ENCODE peak calls at places on chromosomes 6 and 20, in ten cellular contexts. Q, D, S, Z, V, P, T, A, R and K are unnamed samples.

GRCh38 chr6:6085928-6086668 is 79.4 kb upstream of the NRN1 start:
- DNase-seq in A (no peak), D (no peak), T (no peak), Z (no peak), Q (no peak), R (no peak), P (no peak), V (no peak), S (no peak), K (no peak)

GRCh38 chr6:40585661-40586269 is 1.4 kb downstream of the LRFN2 start:
- DNase-seq in T (no peak), R (no peak), P (no peak), A (no peak), Q (no peak), V (no peak), S (peak; percentile 2), Z (no peak), D (no peak), K (no peak)

GRCh38 chr6:136511921-136512320 is 38.3 kb downstream of the MAP7 start:
- DNase-seq in P (no peak), T (no peak), D (no peak), V (no peak), R (no peak), Q (no peak), S (no peak), A (no peak), Z (no peak), K (no peak)

GRCh38 chr6:106751501-106752252 is 122.3 kb downstream of the QRSL1 start:
- DNase-seq in Z (no peak), S (no peak), D (no peak), P (no peak), R (no peak), V (no peak), T (no peak), Q (no peak), A (no peak), K (no peak)

GRCh38 chr6:149890629-149891045 is 7.3 kb downstream of the RAET1E start:
- DNase-seq in P (no peak), T (no peak), D (no peak), Q (no peak), Z (no peak), S (no peak), R (no peak), A (no peak), V (no peak), K (no peak)

GRCh38 chr6:37940074-37940847 is 120.7 kb downstream of the ZFAND3 start:
- DNase-seq in A (no peak), R (no peak), P (no peak), T (no peak), D (no peak), Z (no peak), Q (peak; percentile 4), S (no peak), V (no peak), K (no peak)

GRCh38 chr6:56652994-56653393 is 10.3 kb upstream of the DST start:
- DNase-seq in T (no peak), R (no peak), V (no peak), A (no peak), D (no peak), Q (peak; percentile 47), S (no peak), Z (no peak), P (no peak), K (no peak)

GRCh38 chr6:63997727-63998126 is 362.1 kb downstream of the PHF3 start:
- DNase-seq in V (no peak), D (no peak), A (no peak), P (no peak), Q (no peak), S (no peak), R (no peak), T (no peak), Z (no peak), K (no peak)

GRCh38 chr20:10322073-10323012 is 103.7 kb downstream of the SNAP25 start:
- DNase-seq in A (no peak), S (no peak), R (no peak), V (no peak), Z (no peak), D (no peak), P (no peak), Q (no peak), T (no peak), K (no peak)

GRCh38 chr6:112934433-112935327 is 587.5 kb downstream of the RFPL4B start:
- DNase-seq in D (no peak), V (no peak), A (no peak), T (no peak), S (no peak), R (no peak), Q (no peak), Z (no peak), P (no peak), K (no peak)

GRCh38 chr6:129351807-129352206 is 358.2 kb downstream of the ARHGAP18 start:
- DNase-seq in A (no peak), V (no peak), S (no peak), Z (no peak), R (no peak), T (no peak), Q (no peak), D (no peak), P (no peak), K (no peak)

GRCh38 chr6:28489366-28490190 is 26.0 kb downstream of the GPX6 start:
- DNase-seq in T (peak; percentile 85), P (no peak), V (peak; percentile 69), Q (peak; percentile 17), Z (peak; percentile 68), R (peak; percentile 4), A (peak; percentile 39), D (peak; percentile 17), S (peak; percentile 45), K (peak; percentile 34)

GRCh38 chr6:142008776-142009175 is 123.9 kb upstream of the GJE1 start:
- DNase-seq in D (no peak), Q (no peak), Z (no peak), V (no peak), A (no peak), S (no peak), R (no peak), T (no peak), P (no peak), K (no peak)

GRCh38 chr6:52611833-52612232 is 35.0 kb upstream of the TRAM2 start:
- DNase-seq in P (no peak), R (no peak), D (no peak), V (no peak), Q (no peak), A (no peak), S (no peak), T (no peak), Z (no peak), K (no peak)

GRCh38 chr6:74879234-74879633 is 326.6 kb downstream of the COL12A1 start:
- DNase-seq in P (no peak), D (no peak), Q (peak; percentile 71), Z (no peak), V (no peak), T (no peak), A (no peak), S (no peak), R (no peak), K (no peak)

GRCh38 chr6:10418862-10419748 is 4.2 kb upstream of the TFAP2A start:
- DNase-seq in R (no peak), Z (no peak), A (no peak), S (no peak), D (no peak), Q (no peak), V (no peak), T (no peak), P (no peak), K (no peak)

GRCh38 chr6:2055914-2056313 is 189.5 kb downstream of the GMDS start:
- DNase-seq in Q (no peak), Z (no peak), A (no peak), D (no peak), V (no peak), R (no peak), T (no peak), S (no peak), P (no peak), K (no peak)

GRCh38 chr6:29968130-29968529 is 25.8 kb downstream of the HLA-A start:
- DNase-seq in D (no peak), T (no peak), Z (no peak), A (no peak), S (no peak), V (no peak), R (no peak), P (no peak), Q (no peak), K (no peak)

GRCh38 chr6:35484921-35485392 is 11.9 kb downstream of the TEAD3 start:
- DNase-seq in A (no peak), P (no peak), S (no peak), D (no peak), T (no peak), V (no peak), Q (no peak), R (no peak), Z (no peak), K (no peak)

GRCh38 chr6:11810039-11810541 is 31.5 kb upstream of the ADTRP start:
- DNase-seq in D (no peak), Q (peak; percentile 57), V (no peak), P (no peak), T (no peak), Z (no peak), R (no peak), A (no peak), S (no peak), K (no peak)

GRCh38 chr6:39167866-39168625 is 53.1 kb upstream of the SAYSD1 start:
- DNase-seq in D (no peak), Q (no peak), P (no peak), S (no peak), A (no peak), R (no peak), V (no peak), T (no peak), Z (no peak), K (no peak)

GRCh38 chr20:50187403-50188051 is 3.1 kb upstream of the CEBPB start:
- DNase-seq in Z (no peak), V (no peak), R (no peak), S (no peak), Q (no peak), D (no peak), P (no peak), T (peak; percentile 88), A (no peak), K (no peak)

GRCh38 chr6:34556031-34556471 is at the start of gene SPDEF:
- DNase-seq in V (no peak), Q (no peak), R (no peak), D (no peak), T (no peak), A (no peak), S (no peak), P (no peak), Z (no peak), K (no peak)